ENCODE peak calls at places on chromosomes 7 and 10, in nine cellular contexts. I is cardiac fibroblast; T is KBM-7; O is SW480; C is fibroblast of lung; A is AG04450; B is stimulated activated CD8-positive, alpha-beta memory T cell treated with anti-CD3 and anti-CD28 coated beads, Interleukin-2, amount 100 ng/mL, for 48 hours; K is stomach; U is activated CD4-positive, CD25-positive, alpha-beta regulatory T cell. D is an unnamed sample.

GRCh38 chr10:77458986-77459590 is 178.5 kb downstream of the KCNMA1 start:
- DNase-seq in I (peak), T (no peak), O (no peak), C (no peak), A (no peak), B (no peak), K (no peak), U (no peak), D (no peak)

GRCh38 chr10:120336910-120337540 is 120.0 kb upstream of the PLPP4 start:
- DNase-seq in I (peak), T (peak), O (peak), C (peak), A (no peak), B (peak), K (peak), U (peak), D (no peak)

GRCh38 chr7:951881-952547 is 2.5 kb downstream of the ADAP1 start:
- DNase-seq in I (no peak), T (no peak), O (no peak), C (no peak), A (no peak), B (no peak), K (no peak), U (no peak), D (no peak)

GRCh38 chr10:5564537-5565204 is 39.9 kb downstream of the CALML3 start:
- DNase-seq in I (no peak), T (no peak), O (no peak), C (no peak), A (no peak), B (no peak), K (peak), U (peak), D (no peak)

GRCh38 chr10:84375011-84375410 is 46.6 kb downstream of the CCSER2 start:
- DNase-seq in I (peak), T (peak), O (peak), C (peak), A (peak), B (no peak), K (peak), U (no peak), D (no peak)

GRCh38 chr7:94432799-94433198 is 38.1 kb downstream of the COL1A2 start:
- DNase-seq in I (peak), T (no peak), O (no peak), C (peak), A (no peak), B (no peak), K (no peak), U (no peak), D (no peak)

GRCh38 chr7:2325028-2325625 is 10.9 kb upstream of the SNX8 start:
- DNase-seq in I (no peak), T (peak), O (no peak), C (no peak), A (no peak), B (no peak), K (no peak), U (no peak), D (no peak)

GRCh38 chr7:83842894-83843293 is 194.0 kb upstream of the SEMA3E start:
- DNase-seq in I (no peak), T (no peak), O (no peak), C (no peak), A (no peak), B (no peak), K (no peak), U (no peak), D (no peak)

GRCh38 chr10:96500050-96500449 is 13.7 kb downstream of the TLL2 start:
- DNase-seq in I (no peak), T (no peak), O (no peak), C (no peak), A (no peak), B (no peak), K (no peak), U (no peak), D (no peak)

GRCh38 chr10:62545667-62546066 is 171.5 kb downstream of the ZNF365 start:
- DNase-seq in I (peak), T (peak), O (no peak), C (peak), A (no peak), B (no peak), K (no peak), U (no peak), D (no peak)

GRCh38 chr7:17184805-17185689 is 113.4 kb upstream of the AHR start:
- DNase-seq in I (no peak), T (no peak), O (no peak), C (peak), A (no peak), B (no peak), K (no peak), U (no peak), D (no peak)

GRCh38 chr7:8149222-8149621 is 112.7 kb downstream of the ICA1 start:
- DNase-seq in I (no peak), T (peak), O (no peak), C (peak), A (no peak), B (no peak), K (no peak), U (no peak), D (no peak)

GRCh38 chr7:36070230-36070629 is 82.8 kb upstream of the EEPD1 start:
- DNase-seq in I (no peak), T (no peak), O (no peak), C (no peak), A (no peak), B (no peak), K (no peak), U (no peak), D (no peak)

GRCh38 chr7:68063171-68063570 is 1066.5 kb downstream of the TYW1 start:
- DNase-seq in I (no peak), T (peak), O (no peak), C (no peak), A (no peak), B (no peak), K (no peak), U (no peak), D (no peak)

GRCh38 chr10:26733750-26734568 is 36.5 kb downstream of the PDSS1 start:
- DNase-seq in I (no peak), T (no peak), O (no peak), C (no peak), A (no peak), B (no peak), K (peak), U (no peak), D (no peak)